ENCODE peak calls at places on chromosomes 7 and 10, in seven cellular contexts. N, S, J, A, V, W and I are unnamed samples. For H3K9me3, the result is how much of the 10 kb centered on the place peaks cover.

GRCh38 chr10:115826391-115826790 is 446.6 kb downstream of the GFRA1 start:
- DNase-seq in N (no peak), W (no peak), A (no peak), J (no peak), V (no peak), S (no peak), I (no peak)

GRCh38 chr7:73533742-73534141 is 11.6 kb upstream of the BAZ1B start:
- DNase-seq in S (peak), N (no peak), J (no peak), A (no peak), V (no peak), W (no peak), I (no peak)

GRCh38 chr7:78081888-78082287 is 283.3 kb downstream of the PHTF2 start:
- DNase-seq in V (no peak), J (no peak), A (no peak), N (no peak), W (no peak), S (peak), I (no peak)

GRCh38 chr7:78284945-78285344 is 486.4 kb downstream of the PHTF2 start:
- DNase-seq in A (no peak), V (no peak), W (no peak), S (no peak), N (no peak), J (no peak), I (no peak)

GRCh38 chr7:122143376-122143750 is 686 bp downstream of the AASS start:
- DNase-seq in J (no peak), A (no peak), W (no peak), S (no peak), V (peak), N (no peak), I (no peak)

GRCh38 chr7:54814401-54814800 is 55.4 kb upstream of the SEC61G start:
- DNase-seq in J (no peak), V (no peak), W (no peak), N (no peak), A (no peak), S (no peak), I (no peak)

GRCh38 chr7:46660402-46660801 is 739.3 kb upstream of the IGFBP3 start:
- DNase-seq in A (no peak), V (no peak), W (no peak), J (no peak), N (no peak), S (no peak), I (no peak)

GRCh38 chr10:118868618-118869017 is 113.8 kb upstream of the CACUL1 start:
- DNase-seq in S (no peak), N (no peak), W (no peak), J (no peak), A (no peak), V (no peak), I (no peak)

GRCh38 chr10:35218339-35218955 is 91.8 kb downstream of the CREM start:
- DNase-seq in S (peak), N (peak), A (peak), J (peak), V (peak), W (peak), I (peak)

GRCh38 chr7:3112499-3113134 is 69.0 kb upstream of the CARD11 start:
- DNase-seq in V (no peak), A (no peak), S (no peak), W (no peak), J (no peak), N (no peak), I (no peak)

GRCh38 chr7:90597527-90597871 is 1.4 kb downstream of the CDK14 start:
- DNase-seq in A (no peak), V (no peak), S (no peak), N (no peak), W (no peak), J (no peak), I (no peak)

GRCh38 chr10:21048086-21048485 is 151.0 kb upstream of the NEBL start:
- DNase-seq in S (no peak), A (no peak), W (no peak), N (no peak), J (no peak), V (no peak), I (no peak)

DNA sequence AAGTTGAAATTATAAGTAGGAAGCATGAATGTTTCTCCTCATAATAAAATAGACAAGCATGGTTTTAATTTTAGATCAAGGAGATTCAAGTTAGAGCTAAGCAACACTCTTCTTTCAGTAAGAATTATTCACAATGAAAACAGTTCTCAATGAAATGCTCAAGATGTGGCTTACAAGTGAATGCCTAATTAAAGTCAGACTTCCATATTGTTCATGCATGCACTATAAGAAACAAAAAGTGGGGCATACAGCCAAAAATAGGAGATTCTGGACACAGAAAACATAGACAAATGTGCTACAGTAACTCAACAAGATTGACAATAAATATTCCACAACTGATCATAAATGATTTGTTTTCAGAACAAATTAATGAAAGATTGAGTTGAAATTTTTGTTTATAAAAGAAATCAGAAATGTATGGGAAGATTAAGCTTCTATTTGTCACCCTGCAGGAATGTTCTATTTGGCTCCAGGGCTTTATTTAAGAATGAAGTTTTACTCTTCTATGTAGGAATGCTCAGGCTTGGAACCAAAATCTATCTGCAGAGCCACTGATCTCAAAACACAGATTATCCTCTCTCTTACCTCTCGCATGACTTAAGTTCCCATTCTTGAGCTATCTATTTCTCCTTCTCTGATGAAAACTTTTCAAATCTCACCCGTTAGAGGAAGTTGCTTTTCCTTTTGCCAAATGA is 89.0 kb upstream of the PIP4K2A start:
- DNase-seq in A (no peak), N (no peak), W (no peak), V (no peak), S (no peak), J (no peak), I (no peak)
- TF ChIP-seq POLR2AphosphoS5 in A (no peak), N (no peak), W (no peak), V (no peak), S (no peak), J (no peak), I (no peak)

DNA sequence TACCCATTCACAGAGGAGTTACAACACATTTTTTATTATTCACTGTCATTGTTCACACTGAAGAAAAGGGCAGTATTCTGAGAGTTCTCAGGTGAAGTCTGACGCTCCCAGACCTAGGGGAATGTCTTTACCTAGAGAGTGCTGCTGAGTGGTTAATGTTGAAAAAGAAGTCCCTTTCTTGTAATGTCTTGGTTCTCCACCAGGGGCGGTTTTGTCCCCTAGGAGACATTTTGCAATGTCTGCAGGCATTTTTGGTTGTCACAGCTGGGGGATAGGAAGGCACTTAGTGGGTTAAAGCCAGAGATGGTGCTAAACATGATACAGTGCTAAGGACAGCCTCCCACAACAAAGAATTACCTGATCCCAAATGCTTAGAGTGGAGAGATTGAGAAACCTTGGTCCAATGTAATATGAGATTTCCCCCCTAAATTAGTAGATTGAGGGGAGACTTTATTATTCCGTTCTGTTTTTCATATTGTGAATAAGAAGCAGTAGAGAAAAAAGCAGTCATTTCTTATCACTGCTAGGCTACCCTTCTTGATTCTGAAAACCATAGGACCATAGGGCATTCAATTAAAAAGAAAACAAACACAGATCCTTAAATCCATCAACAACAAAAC is 13.1 kb downstream of the UMAD1 start:
- DNase-seq in A (peak), S (peak), V (no peak), N (peak), W (no peak), J (peak), I (no peak)
- H3K9me3 ChIP-seq in A (under half), S (under half), V (under half), N (under half), W (under half), J (under half), I (under half)

GRCh38 chr10:79256264-79256806 is 90.9 kb upstream of the PPIF start:
- DNase-seq in A (no peak), W (no peak), J (no peak), V (no peak), S (no peak), N (no peak), I (no peak)
- TF ChIP-seq EZH2 in A (no peak), W (no peak), J (no peak), V (no peak), S (no peak), N (no peak), I (no peak)

DNA sequence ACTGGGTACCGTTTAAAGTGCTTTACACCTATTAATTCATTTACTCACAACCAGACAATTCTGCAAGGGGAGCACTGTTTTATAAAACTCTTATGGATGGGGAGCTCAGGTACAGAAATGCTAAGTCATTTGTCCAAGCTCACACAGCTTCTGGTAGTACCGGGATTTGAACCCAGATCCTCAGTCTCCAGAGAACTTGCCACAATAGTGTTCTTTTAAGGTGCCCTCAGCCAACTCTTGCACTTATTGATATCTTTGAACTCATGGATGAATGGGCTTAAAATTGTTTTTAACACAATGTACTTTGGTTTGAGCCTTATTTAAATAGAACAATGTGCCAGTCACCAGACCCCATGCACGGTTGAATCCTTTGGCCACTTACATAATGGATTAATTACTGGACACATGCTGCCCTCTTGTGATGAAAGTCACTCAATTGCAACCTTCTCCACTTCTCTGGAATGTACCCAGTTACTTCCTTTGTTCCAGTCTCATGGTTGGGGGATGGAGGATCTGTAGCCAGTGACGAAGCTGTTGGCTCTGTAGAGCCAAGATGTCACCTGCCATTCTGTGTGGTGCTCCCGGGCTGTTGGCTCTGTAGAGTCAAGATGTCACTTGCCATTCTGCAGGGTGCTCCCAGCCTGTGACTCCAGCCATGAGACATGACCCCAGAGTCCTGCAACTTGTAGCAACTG is 65.6 kb downstream of the NOD1 start:
- DNase-seq in S (peak), N (peak), A (peak), W (peak), J (peak), V (peak), I (no peak)
- TF ChIP-seq POLR2AphosphoS5 in S (no peak), N (no peak), A (no peak), W (no peak), J (no peak), V (no peak), I (no peak)

DNA sequence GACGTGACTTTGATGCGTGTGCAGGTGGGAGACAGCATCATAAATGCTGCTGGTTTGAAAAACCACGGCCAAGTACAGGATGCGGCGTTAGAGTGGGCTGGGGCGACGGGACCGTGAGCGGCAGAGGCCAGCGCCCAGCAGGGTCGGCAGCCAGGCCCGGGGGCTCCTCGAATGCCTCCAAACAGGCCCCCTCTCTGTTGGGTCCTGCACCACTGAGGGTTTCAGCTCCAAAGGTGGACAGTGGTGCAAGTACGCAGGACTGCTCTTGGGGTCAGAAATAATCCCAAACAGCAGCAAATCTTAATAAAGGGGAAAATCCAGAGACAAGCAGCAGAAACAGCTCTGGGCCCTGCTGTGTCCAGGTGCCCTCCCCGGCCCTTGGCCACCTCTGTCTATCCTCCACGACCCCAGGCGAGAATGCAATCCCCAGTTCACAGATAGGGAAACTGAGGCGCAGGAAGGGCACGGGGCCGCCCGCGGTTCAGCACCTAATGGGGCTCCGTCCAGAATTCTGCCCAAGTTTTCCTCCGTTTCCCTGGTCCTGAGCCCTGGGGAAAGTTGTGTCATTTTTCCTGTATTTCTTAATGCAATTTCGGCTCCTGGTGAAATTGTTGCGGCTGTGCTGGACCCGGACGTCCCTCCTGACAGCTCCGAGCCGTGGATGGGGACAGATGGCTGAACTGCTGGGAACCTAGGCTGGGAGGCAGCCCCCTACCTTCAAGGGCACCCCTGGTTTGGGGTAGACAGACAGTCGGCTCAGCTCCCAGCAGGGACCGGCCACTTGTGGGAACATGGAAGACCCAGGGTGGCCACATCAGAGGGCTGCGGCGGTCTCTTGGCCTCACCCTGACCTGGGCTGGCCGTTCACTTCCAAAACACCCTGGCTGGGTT is 97.4 kb downstream of the FOXL3 start:
- DNase-seq in W (no peak), V (no peak), A (no peak), J (no peak), S (no peak), N (no peak), I (no peak)
- H3K9me3 ChIP-seq in W (under half), V (under half), A (under half), J (under half), S (under half), N (under half), I (under half)